ENCODE peak calls at places on chromosomes 16 and 17, in ten cellular contexts. X is upper lobe of right lung; L is kidney; V is lung; H is breast epithelium; T is tibial nerve; R is activated CD8-positive, alpha-beta T cell treated with anti-CD3 and anti-CD28 coated beads for 36 hours; E is lower lobe of right lung; S is retinal pigment epithelial cell; C is WTC11. M is an unnamed sample.

GRCh38 chr16:8753411-8754054 is 43.9 kb downstream of the TMEM186 start:
- DNase-seq in X (no peak), L (no peak), V (no peak), H (no peak), T (no peak), R (no peak), E (no peak), S (no peak), C (no peak), M (no peak)

GRCh38 chr17:18896146-18896545 is 38.2 kb downstream of the PRPSAP2 start:
- DNase-seq in X (no peak), L (no peak), V (no peak), H (no peak), T (no peak), R (no peak), E (no peak), S (no peak), C (no peak), M (peak)

GRCh38 chr17:75996665-75997590 is 3.7 kb upstream of the CDK3 start:
- DNase-seq in X (peak), L (peak), V (no peak), H (peak), T (no peak), R (peak), E (peak), S (no peak), C (no peak), M (no peak)

GRCh38 chr17:47304191-47304590 is 19.6 kb upstream of the EFCAB13 start:
- DNase-seq in X (no peak), L (no peak), V (no peak), H (no peak), T (no peak), R (no peak), E (no peak), S (no peak), C (no peak), M (no peak)

GRCh38 chr16:28180660-28181556 is 30.9 kb downstream of the XPO6 start:
- DNase-seq in X (no peak), L (no peak), V (no peak), H (no peak), T (no peak), R (no peak), E (no peak), S (no peak), C (no peak), M (peak)

GRCh38 chr17:48526986-48527741 is 3.6 kb downstream of the HOXB1 start:
- DNase-seq in X (no peak), L (no peak), V (no peak), H (no peak), T (no peak), R (peak), E (no peak), S (no peak), C (peak), M (no peak)

GRCh38 chr17:75315541-75316243 is 26.5 kb upstream of the SLC25A19 start:
- DNase-seq in X (no peak), L (no peak), V (no peak), H (no peak), T (no peak), R (peak), E (no peak), S (no peak), C (no peak), M (no peak)

GRCh38 chr16:89473136-89473712 is 17.1 kb downstream of the ANKRD11 start:
- DNase-seq in X (no peak), L (no peak), V (no peak), H (no peak), T (no peak), R (no peak), E (no peak), S (no peak), C (no peak), M (no peak)

GRCh38 chr16:57648590-57649442 is 19.3 kb upstream of the ADGRG3 start:
- DNase-seq in X (peak), L (peak), V (peak), H (peak), T (peak), R (peak), E (peak), S (no peak), C (peak), M (peak)

GRCh38 chr17:77959926-77960521 is 1.5 kb downstream of the TNRC6C start:
- DNase-seq in X (no peak), L (no peak), V (no peak), H (no peak), T (no peak), R (peak), E (no peak), S (no peak), C (no peak), M (peak)

GRCh38 chr17:44376124-44376523 is 12.5 kb upstream of the FAM171A2 start:
- DNase-seq in X (no peak), L (peak), V (no peak), H (no peak), T (no peak), R (peak), E (no peak), S (no peak), C (peak), M (peak)

GRCh38 chr17:63700528-63701441 is 860 bp upstream of the LIMD2 start:
- DNase-seq in X (peak), L (peak), V (no peak), H (no peak), T (no peak), R (peak), E (peak), S (no peak), C (peak), M (no peak)

GRCh38 chr16:57571098-57571497 is 28.7 kb downstream of the ADGRG5 start:
- DNase-seq in X (no peak), L (no peak), V (no peak), H (no peak), T (no peak), R (no peak), E (no peak), S (no peak), C (no peak), M (no peak)

GRCh38 chr17:34569591-34569990 is 9.8 kb upstream of the TMEM132E start:
- DNase-seq in X (no peak), L (no peak), V (no peak), H (no peak), T (no peak), R (no peak), E (no peak), S (no peak), C (no peak), M (no peak)

GRCh38 chr17:8894673-8895578 is 27.5 kb upstream of the PIK3R6 start:
- DNase-seq in X (peak), L (no peak), V (no peak), H (peak), T (peak), R (peak), E (no peak), S (no peak), C (peak), M (peak)

GRCh38 chr17:80113033-80113484 is 11.7 kb downstream of the GAA start:
- DNase-seq in X (no peak), L (no peak), V (no peak), H (no peak), T (no peak), R (no peak), E (no peak), S (no peak), C (no peak), M (peak)

GRCh38 chr17:42677921-42678781 is 1.4 kb upstream of the PLEKHH3 start:
- DNase-seq in X (peak), L (peak), V (peak), H (peak), T (peak), R (peak), E (peak), S (no peak), C (peak), M (peak)

GRCh38 chr16:22945361-22945760 is 131.4 kb downstream of the HS3ST2 start:
- DNase-seq in X (no peak), L (no peak), V (no peak), H (no peak), T (no peak), R (no peak), E (no peak), S (no peak), C (no peak), M (no peak)

GRCh38 chr17:44548714-44549230 is 8.5 kb upstream of the FZD2 start:
- DNase-seq in X (no peak), L (no peak), V (no peak), H (no peak), T (no peak), R (no peak), E (no peak), S (no peak), C (no peak), M (no peak)

GRCh38 chr17:75542728-75543336 is 17.3 kb downstream of the LLGL2 start:
- DNase-seq in X (no peak), L (no peak), V (no peak), H (no peak), T (no peak), R (no peak), E (no peak), S (no peak), C (no peak), M (no peak)

GRCh38 chr16:85570735-85571562 is 42.2 kb upstream of the GSE1 start:
- DNase-seq in X (peak), L (no peak), V (peak), H (no peak), T (peak), R (peak), E (peak), S (no peak), C (no peak), M (peak)

GRCh38 chr16:87180069-87180468 is 137.1 kb downstream of the C16orf95 start:
- DNase-seq in X (no peak), L (no peak), V (no peak), H (no peak), T (no peak), R (no peak), E (no peak), S (no peak), C (no peak), M (no peak)

GRCh38 chr16:86307518-86307903 is 202.8 kb upstream of the FOXF1 start:
- DNase-seq in X (no peak), L (no peak), V (no peak), H (no peak), T (no peak), R (no peak), E (no peak), S (no peak), C (no peak), M (no peak)

GRCh38 chr17:81651692-81652091 is 4.7 kb downstream of the PDE6G start:
- DNase-seq in X (no peak), L (no peak), V (no peak), H (no peak), T (no peak), R (no peak), E (no peak), S (peak), C (no peak), M (peak)

GRCh38 chr16:70437582-70438324 is 1.1 kb downstream of the ST3GAL2 start:
- DNase-seq in X (no peak), L (no peak), V (no peak), H (no peak), T (no peak), R (peak), E (no peak), S (no peak), C (no peak), M (no peak)

GRCh38 chr17:27553019-27553511 is 77.9 kb upstream of the LGALS9 start:
- DNase-seq in X (peak), L (no peak), V (no peak), H (no peak), T (peak), R (no peak), E (no peak), S (no peak), C (no peak), M (peak)

GRCh38 chr17:77723909-77724875 is 234.3 kb upstream of the TNRC6C start:
- DNase-seq in X (no peak), L (no peak), V (no peak), H (peak), T (no peak), R (no peak), E (no peak), S (no peak), C (no peak), M (no peak)

GRCh38 chr17:17109896-17110295 is 67.6 kb downstream of the MPRIP start:
- DNase-seq in X (peak), L (peak), V (peak), H (no peak), T (peak), R (peak), E (peak), S (no peak), C (no peak), M (peak)

GRCh38 chr16:54193656-54194007 is 93.0 kb downstream of the IRX3 start:
- DNase-seq in X (peak), L (peak), V (peak), H (peak), T (peak), R (peak), E (peak), S (no peak), C (peak), M (peak)

GRCh38 chr16:50671644-50672260 is 9.4 kb downstream of the SNX20 start:
- DNase-seq in X (no peak), L (peak), V (no peak), H (no peak), T (no peak), R (peak), E (peak), S (no peak), C (peak), M (no peak)

GRCh38 chr16:78242231-78242630 is 142.8 kb downstream of the WWOX start:
- DNase-seq in X (no peak), L (no peak), V (no peak), H (no peak), T (no peak), R (no peak), E (no peak), S (no peak), C (no peak), M (no peak)

GRCh38 chr17:78897639-78897996 is 5.4 kb downstream of the CEP295NL start:
- DNase-seq in X (no peak), L (no peak), V (no peak), H (no peak), T (no peak), R (no peak), E (no peak), S (no peak), C (no peak), M (no peak)

GRCh38 chr17:75856062-75856681 is 1.0 kb upstream of the WBP2 start:
- DNase-seq in X (no peak), L (no peak), V (no peak), H (no peak), T (peak), R (peak), E (no peak), S (no peak), C (no peak), M (no peak)

GRCh38 chr16:84196101-84196500 is 5.1 kb downstream of the ADAD2 start:
- DNase-seq in X (no peak), L (no peak), V (no peak), H (no peak), T (no peak), R (no peak), E (no peak), S (no peak), C (no peak), M (no peak)

GRCh38 chr16:84198401-84198800 is 7.4 kb downstream of the ADAD2 start:
- DNase-seq in X (no peak), L (no peak), V (no peak), H (no peak), T (peak), R (no peak), E (no peak), S (no peak), C (no peak), M (no peak)

GRCh38 chr16:84196727-84197486 is 6.0 kb downstream of the ADAD2 start:
- DNase-seq in X (no peak), L (no peak), V (no peak), H (peak), T (no peak), R (no peak), E (no peak), S (no peak), C (no peak), M (no peak)

GRCh38 chr16:84199097-84199496 is 8.1 kb downstream of the ADAD2 start:
- DNase-seq in X (no peak), L (no peak), V (no peak), H (no peak), T (no peak), R (no peak), E (no peak), S (no peak), C (no peak), M (no peak)

DNA sequence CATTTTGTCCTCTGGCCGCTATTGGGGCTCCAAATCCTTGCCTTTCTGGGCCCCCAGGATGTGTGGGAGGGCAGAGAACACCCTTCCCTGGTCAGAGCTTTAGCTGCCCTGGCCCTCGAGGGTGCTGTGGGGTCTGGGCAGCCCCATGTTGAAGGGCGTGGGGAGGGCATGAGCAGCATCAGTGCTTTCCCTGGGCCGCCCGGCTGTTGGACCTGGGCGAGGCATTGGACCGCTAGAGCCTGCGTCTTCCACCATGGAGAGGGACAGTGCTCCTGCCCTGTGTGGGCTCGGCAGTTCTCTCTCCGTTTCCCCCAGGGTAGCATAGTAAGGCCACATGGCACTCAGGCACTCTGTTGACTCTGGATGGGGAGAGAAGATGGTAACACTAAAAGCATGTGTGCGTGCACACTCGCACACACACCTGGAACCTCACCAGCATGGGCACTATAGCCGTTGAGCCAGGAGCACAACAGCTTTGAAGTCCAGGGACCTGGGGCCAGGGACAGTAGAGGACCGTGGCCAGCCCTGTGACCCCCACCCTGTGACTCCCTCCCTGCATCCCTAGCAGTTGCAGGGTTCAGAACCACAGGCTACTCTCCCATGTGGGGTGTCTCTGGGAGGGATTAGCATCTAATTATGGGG is 6.7 kb downstream of the ADAD2 start:
- DNase-seq in X (no peak), L (no peak), V (no peak), H (no peak), T (no peak), R (no peak), E (no peak), S (no peak), C (no peak), M (no peak)
- TF ChIP-seq CTCF in X (no peak), L (no peak), V (no peak), H (no peak), T (no peak), R (no peak), E (no peak), S (no peak), C (no peak), M (no peak)

GRCh38 chr16:81530296-81530721 is 85.7 kb downstream of the CMIP start:
- DNase-seq in X (peak), L (peak), V (no peak), H (peak), T (no peak), R (no peak), E (peak), S (no peak), C (no peak), M (no peak)
- TF ChIP-seq CTCF in X (no peak), L (no peak), V (no peak), H (no peak), T (no peak), R (no peak), E (no peak), S (no peak), C (no peak), M (no peak)

DNA sequence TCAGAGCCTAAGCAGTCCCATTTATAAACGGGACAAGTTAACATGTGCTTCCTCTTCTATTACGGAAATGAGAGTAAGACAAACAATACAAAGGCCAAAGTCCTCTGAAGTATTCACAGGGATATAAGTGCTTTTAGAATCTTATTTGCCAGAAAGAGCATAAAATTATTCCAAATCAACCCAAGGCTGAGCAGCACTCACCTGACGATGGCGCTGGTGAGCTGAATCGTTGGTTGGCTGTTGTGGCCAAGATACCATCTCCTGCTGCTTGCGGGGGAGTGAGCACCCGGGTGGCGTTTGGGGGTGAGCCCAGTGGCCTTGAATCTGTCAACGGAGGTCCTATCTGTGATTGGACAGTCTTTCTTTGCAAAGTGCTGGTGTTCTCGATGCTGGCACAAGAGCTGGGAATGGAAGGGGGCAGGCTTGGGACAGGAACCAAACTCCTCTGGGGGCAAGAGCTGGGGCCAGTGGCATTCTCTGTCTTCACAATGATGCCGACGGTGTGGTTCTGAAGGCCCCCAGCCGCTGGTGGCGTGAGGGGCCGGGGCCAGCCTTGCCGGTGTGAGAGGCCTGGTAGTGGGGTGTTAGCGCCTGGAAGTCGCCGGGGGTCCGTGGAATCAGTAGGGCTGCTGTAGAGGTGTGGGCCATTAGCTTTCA is 9.5 kb upstream of the DHRS13 start:
- DNase-seq in X (no peak), L (no peak), V (no peak), H (no peak), T (no peak), R (peak), E (peak), S (no peak), C (peak), M (no peak)
- TF ChIP-seq CTCF in X (peak), L (no peak), V (no peak), H (no peak), T (no peak), R (no peak), E (peak), S (peak), C (peak), M (no peak)

GRCh38 chr16:10188236-10188635 is 6.0 kb upstream of the GRIN2A start:
- DNase-seq in X (no peak), L (no peak), V (no peak), H (no peak), T (no peak), R (no peak), E (no peak), S (no peak), C (no peak), M (no peak)
- TF ChIP-seq CTCF in X (no peak), L (no peak), V (no peak), H (no peak), T (no peak), R (no peak), E (no peak), S (no peak), C (no peak), M (no peak)

DNA sequence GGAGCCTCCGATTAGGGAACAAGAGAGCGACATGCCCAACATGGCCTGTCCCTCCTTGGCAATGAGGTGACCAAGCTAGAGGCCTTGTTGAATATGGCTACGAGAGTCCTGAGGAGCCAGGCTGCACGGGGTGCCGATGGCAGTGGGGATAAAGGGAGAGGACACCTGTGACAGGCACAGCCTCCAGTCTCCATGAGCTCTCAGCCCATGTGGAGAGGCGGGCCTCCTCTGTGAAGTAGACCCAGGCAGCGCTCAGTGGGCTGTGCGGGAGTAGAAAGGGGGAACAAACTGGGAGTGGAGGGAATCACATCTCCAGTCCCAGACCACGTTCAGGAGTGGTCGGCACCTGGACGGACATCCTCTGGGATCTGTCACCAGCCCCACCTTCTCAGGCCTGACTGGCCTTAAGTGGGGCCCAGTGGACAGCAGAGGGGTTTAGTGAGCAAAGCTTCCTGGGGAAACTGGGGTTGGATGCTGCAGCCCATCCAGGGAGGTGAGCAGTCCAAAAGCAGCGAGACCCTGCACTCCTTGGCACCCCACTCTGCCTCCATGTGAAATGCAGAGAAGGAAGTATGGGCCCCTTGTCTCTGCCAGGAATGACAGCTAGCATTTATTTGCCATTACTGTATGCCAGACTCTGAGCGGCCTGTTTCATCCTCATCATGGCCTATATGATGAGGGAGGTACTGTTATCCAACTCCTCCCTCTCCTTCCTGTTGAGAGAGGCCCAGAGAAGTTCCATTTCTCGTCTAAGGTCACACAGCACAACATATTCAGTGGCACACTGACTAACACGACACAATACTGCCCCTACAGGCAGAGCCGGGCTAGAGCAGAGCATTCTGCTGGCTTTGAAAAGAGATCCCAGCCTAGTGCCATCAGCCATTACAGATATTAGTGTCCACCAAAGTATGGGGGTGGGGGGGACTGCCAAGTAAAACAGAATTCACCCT is 4.5 kb upstream of the TMEM92 start:
- DNase-seq in X (peak), L (peak), V (peak), H (no peak), T (peak), R (peak), E (peak), S (peak), C (peak), M (peak)
- TF ChIP-seq CTCF in X (peak), L (peak), V (peak), H (peak), T (peak), R (peak), E (peak), S (peak), C (peak), M (peak)